ENCODE peak calls at places on chromosomes 4 and X, in nine cellular contexts. One of them, this sample, is unnamed.
A peak's percentile ranks its signal among the peaks of the same experiment; 100 is the strongest.

GRCh38 chrX:119981286-119982070 is 37.9 kb upstream of the NKAP start:
- DNase-seq in CD8-positive, alpha-beta T cell: no peak
- DNase-seq in CD8-positive, alpha-beta memory T cell: no peak
- DNase-seq in cardiac muscle cell: peak; percentile 43
- DNase-seq in lung: no peak
- DNase-seq in brain microvascular endothelial cell: peak; percentile 9
- DNase-seq in heart right ventricle: no peak
- DNase-seq in left lung: no peak
- DNase-seq in suprapubic skin: no peak
- DNase-seq in this sample: no peak

GRCh38 chrX:105488731-105489130 is 268.2 kb upstream of the TEX13A start:
- DNase-seq in heart right ventricle: no peak
- DNase-seq in cardiac muscle cell: peak; percentile 7
- DNase-seq in CD8-positive, alpha-beta T cell: no peak
- DNase-seq in brain microvascular endothelial cell: no peak
- DNase-seq in left lung: no peak
- DNase-seq in suprapubic skin: no peak
- DNase-seq in CD8-positive, alpha-beta memory T cell: no peak
- DNase-seq in lung: no peak
- DNase-seq in this sample: no peak

GRCh38 chr4:99504804-99505502 is 5.9 kb upstream of the C4orf17 start:
- DNase-seq in brain microvascular endothelial cell: no peak
- DNase-seq in left lung: no peak
- DNase-seq in suprapubic skin: no peak
- DNase-seq in heart right ventricle: no peak
- DNase-seq in CD8-positive, alpha-beta memory T cell: no peak
- DNase-seq in CD8-positive, alpha-beta T cell: no peak
- DNase-seq in cardiac muscle cell: no peak
- DNase-seq in lung: no peak
- DNase-seq in this sample: no peak

GRCh38 chr4:132557660-132558059 is 591.4 kb upstream of the PCDH10 start:
- DNase-seq in CD8-positive, alpha-beta T cell: no peak
- DNase-seq in heart right ventricle: no peak
- DNase-seq in suprapubic skin: no peak
- DNase-seq in brain microvascular endothelial cell: no peak
- DNase-seq in left lung: no peak
- DNase-seq in lung: no peak
- DNase-seq in cardiac muscle cell: no peak
- DNase-seq in CD8-positive, alpha-beta memory T cell: no peak
- DNase-seq in this sample: no peak

GRCh38 chr4:179353791-179354190 is 1911.6 kb upstream of the AGA start:
- DNase-seq in cardiac muscle cell: no peak
- DNase-seq in left lung: no peak
- DNase-seq in heart right ventricle: no peak
- DNase-seq in suprapubic skin: no peak
- DNase-seq in brain microvascular endothelial cell: no peak
- DNase-seq in lung: no peak
- DNase-seq in CD8-positive, alpha-beta memory T cell: no peak
- DNase-seq in CD8-positive, alpha-beta T cell: no peak
- DNase-seq in this sample: no peak

GRCh38 chr4:19774690-19775256 is 476.9 kb upstream of the SLIT2 start:
- DNase-seq in CD8-positive, alpha-beta memory T cell: no peak
- DNase-seq in brain microvascular endothelial cell: peak; percentile 24
- DNase-seq in left lung: no peak
- DNase-seq in cardiac muscle cell: no peak
- DNase-seq in lung: no peak
- DNase-seq in heart right ventricle: no peak
- DNase-seq in CD8-positive, alpha-beta T cell: no peak
- DNase-seq in suprapubic skin: no peak
- DNase-seq in this sample: no peak

GRCh38 chr4:79201976-79202375 is 123.9 kb downstream of the NAA11 start:
- DNase-seq in left lung: no peak
- DNase-seq in suprapubic skin: no peak
- DNase-seq in brain microvascular endothelial cell: no peak
- DNase-seq in cardiac muscle cell: no peak
- DNase-seq in CD8-positive, alpha-beta T cell: no peak
- DNase-seq in heart right ventricle: no peak
- DNase-seq in lung: no peak
- DNase-seq in CD8-positive, alpha-beta memory T cell: no peak
- DNase-seq in this sample: no peak

GRCh38 chr4:3270141-3270611 is 21.2 kb downstream of the MSANTD1 start:
- DNase-seq in left lung: peak; percentile 65
- DNase-seq in lung: no peak
- DNase-seq in heart right ventricle: peak; percentile 41
- DNase-seq in brain microvascular endothelial cell: no peak
- DNase-seq in suprapubic skin: peak; percentile 53
- DNase-seq in CD8-positive, alpha-beta memory T cell: no peak
- DNase-seq in cardiac muscle cell: no peak
- DNase-seq in CD8-positive, alpha-beta T cell: no peak
- DNase-seq in this sample: no peak

GRCh38 chrX:119758682-119759332 is 419 bp downstream of the SOWAHD start:
- DNase-seq in lung: no peak
- DNase-seq in CD8-positive, alpha-beta memory T cell: peak; percentile 22
- DNase-seq in suprapubic skin: no peak
- DNase-seq in CD8-positive, alpha-beta T cell: peak; percentile 29
- DNase-seq in brain microvascular endothelial cell: no peak
- DNase-seq in left lung: peak; percentile 87
- DNase-seq in cardiac muscle cell: no peak
- DNase-seq in heart right ventricle: no peak
- DNase-seq in this sample: no peak

GRCh38 chr4:30836231-30836630 is 116.1 kb downstream of the PCDH7 start:
- DNase-seq in left lung: no peak
- DNase-seq in CD8-positive, alpha-beta memory T cell: no peak
- DNase-seq in suprapubic skin: no peak
- DNase-seq in lung: no peak
- DNase-seq in heart right ventricle: no peak
- DNase-seq in brain microvascular endothelial cell: no peak
- DNase-seq in cardiac muscle cell: no peak
- DNase-seq in CD8-positive, alpha-beta T cell: no peak
- DNase-seq in this sample: no peak

GRCh38 chrX:22134681-22135080 is 102.6 kb downstream of the PHEX start:
- DNase-seq in CD8-positive, alpha-beta T cell: no peak
- DNase-seq in cardiac muscle cell: peak; percentile 43
- DNase-seq in left lung: no peak
- DNase-seq in brain microvascular endothelial cell: peak; percentile 70
- DNase-seq in suprapubic skin: no peak
- DNase-seq in heart right ventricle: no peak
- DNase-seq in lung: no peak
- DNase-seq in CD8-positive, alpha-beta memory T cell: no peak
- DNase-seq in this sample: no peak

GRCh38 chr4:122588453-122589238 is 32.2 kb downstream of the IL21 start:
- DNase-seq in cardiac muscle cell: no peak
- DNase-seq in CD8-positive, alpha-beta T cell: no peak
- DNase-seq in brain microvascular endothelial cell: peak; percentile 20
- DNase-seq in lung: no peak
- DNase-seq in heart right ventricle: no peak
- DNase-seq in left lung: no peak
- DNase-seq in suprapubic skin: no peak
- DNase-seq in CD8-positive, alpha-beta memory T cell: no peak
- DNase-seq in this sample: no peak

GRCh38 chr4:159446266-159446976 is 343.5 kb downstream of the RAPGEF2 start:
- DNase-seq in lung: peak; percentile 31
- DNase-seq in heart right ventricle: peak; percentile 59
- DNase-seq in CD8-positive, alpha-beta memory T cell: no peak
- DNase-seq in suprapubic skin: no peak
- DNase-seq in cardiac muscle cell: peak; percentile 85
- DNase-seq in brain microvascular endothelial cell: peak; percentile 52
- DNase-seq in CD8-positive, alpha-beta T cell: no peak
- DNase-seq in left lung: no peak
- DNase-seq in this sample: peak; percentile 15

GRCh38 chr4:119632216-119632615 is 3.6 kb upstream of the PDE5A start:
- DNase-seq in suprapubic skin: no peak
- DNase-seq in left lung: no peak
- DNase-seq in CD8-positive, alpha-beta T cell: no peak
- DNase-seq in cardiac muscle cell: no peak
- DNase-seq in brain microvascular endothelial cell: peak; percentile 39
- DNase-seq in lung: no peak
- DNase-seq in CD8-positive, alpha-beta memory T cell: no peak
- DNase-seq in heart right ventricle: no peak
- DNase-seq in this sample: no peak

GRCh38 chrX:104122829-104123228 is 10.5 kb downstream of the ZCCHC18 start:
- DNase-seq in cardiac muscle cell: no peak
- DNase-seq in suprapubic skin: no peak
- DNase-seq in heart right ventricle: no peak
- DNase-seq in CD8-positive, alpha-beta T cell: peak; percentile 16
- DNase-seq in CD8-positive, alpha-beta memory T cell: no peak
- DNase-seq in lung: no peak
- DNase-seq in left lung: no peak
- DNase-seq in brain microvascular endothelial cell: no peak
- DNase-seq in this sample: no peak

GRCh38 chr4:152938237-152938969 is 2.3 kb downstream of the FHDC1 start:
- DNase-seq in CD8-positive, alpha-beta T cell: no peak
- DNase-seq in suprapubic skin: no peak
- DNase-seq in lung: no peak
- DNase-seq in cardiac muscle cell: no peak
- DNase-seq in left lung: peak; percentile 41
- DNase-seq in brain microvascular endothelial cell: no peak
- DNase-seq in heart right ventricle: no peak
- DNase-seq in CD8-positive, alpha-beta memory T cell: no peak
- DNase-seq in this sample: no peak

GRCh38 chr4:8307126-8307525 is 37.6 kb downstream of the HTRA3 start:
- DNase-seq in cardiac muscle cell: no peak
- DNase-seq in suprapubic skin: peak; percentile 50
- DNase-seq in CD8-positive, alpha-beta T cell: no peak
- DNase-seq in lung: no peak
- DNase-seq in CD8-positive, alpha-beta memory T cell: no peak
- DNase-seq in left lung: peak; percentile 39
- DNase-seq in brain microvascular endothelial cell: no peak
- DNase-seq in heart right ventricle: no peak
- DNase-seq in this sample: no peak

GRCh38 chr4:1624519-1624910 is 59.6 kb downstream of the FAM53A start:
- DNase-seq in left lung: no peak
- DNase-seq in CD8-positive, alpha-beta memory T cell: no peak
- DNase-seq in brain microvascular endothelial cell: no peak
- DNase-seq in heart right ventricle: no peak
- DNase-seq in CD8-positive, alpha-beta T cell: no peak
- DNase-seq in cardiac muscle cell: no peak
- DNase-seq in lung: no peak
- DNase-seq in suprapubic skin: no peak
- DNase-seq in this sample: no peak

GRCh38 chr4:169271692-169272007 is 894 bp upstream of the SH3RF1 start:
- DNase-seq in left lung: no peak
- DNase-seq in suprapubic skin: no peak
- DNase-seq in CD8-positive, alpha-beta T cell: no peak
- DNase-seq in CD8-positive, alpha-beta memory T cell: no peak
- DNase-seq in lung: no peak
- DNase-seq in cardiac muscle cell: no peak
- DNase-seq in heart right ventricle: no peak
- DNase-seq in brain microvascular endothelial cell: no peak
- DNase-seq in this sample: no peak

GRCh38 chr4:146342600-146343192 is 128.4 kb downstream of the REELD1 start:
- DNase-seq in suprapubic skin: no peak
- DNase-seq in left lung: no peak
- DNase-seq in heart right ventricle: no peak
- DNase-seq in CD8-positive, alpha-beta memory T cell: no peak
- DNase-seq in cardiac muscle cell: peak; percentile 68
- DNase-seq in brain microvascular endothelial cell: peak; percentile 39
- DNase-seq in lung: no peak
- DNase-seq in CD8-positive, alpha-beta T cell: no peak
- DNase-seq in this sample: no peak

GRCh38 chr4:36303430-36304137 is 22.2 kb downstream of the DTHD1 start:
- DNase-seq in suprapubic skin: no peak
- DNase-seq in lung: no peak
- DNase-seq in brain microvascular endothelial cell: no peak
- DNase-seq in CD8-positive, alpha-beta T cell: no peak
- DNase-seq in CD8-positive, alpha-beta memory T cell: no peak
- DNase-seq in left lung: no peak
- DNase-seq in heart right ventricle: no peak
- DNase-seq in cardiac muscle cell: no peak
- DNase-seq in this sample: no peak
- H3K27ac ChIP-seq in suprapubic skin: no peak overlapping the region
- H3K27ac ChIP-seq in lung: no peak overlapping the region
- H3K27ac ChIP-seq in brain microvascular endothelial cell: no peak overlapping the region
- H3K27ac ChIP-seq in CD8-positive, alpha-beta T cell: no peak overlapping the region
- H3K27ac ChIP-seq in CD8-positive, alpha-beta memory T cell: no peak overlapping the region
- H3K27ac ChIP-seq in left lung: no peak overlapping the region
- H3K27ac ChIP-seq in heart right ventricle: no peak overlapping the region
- H3K27ac ChIP-seq in cardiac muscle cell: no peak overlapping the region
- H3K27ac ChIP-seq in this sample: no peak overlapping the region

GRCh38 chrX:71935542-71935941 is 24.9 kb downstream of the NHSL2 start:
- DNase-seq in suprapubic skin: no peak
- DNase-seq in CD8-positive, alpha-beta T cell: no peak
- DNase-seq in heart right ventricle: peak; percentile 6
- DNase-seq in lung: no peak
- DNase-seq in left lung: no peak
- DNase-seq in brain microvascular endothelial cell: no peak
- DNase-seq in CD8-positive, alpha-beta memory T cell: no peak
- DNase-seq in cardiac muscle cell: no peak
- DNase-seq in this sample: peak; percentile 50
- H3K27ac ChIP-seq in suprapubic skin: no peak overlapping the region
- H3K27ac ChIP-seq in CD8-positive, alpha-beta T cell: no peak overlapping the region
- H3K27ac ChIP-seq in heart right ventricle: no peak overlapping the region
- H3K27ac ChIP-seq in lung: no peak overlapping the region
- H3K27ac ChIP-seq in left lung: no peak overlapping the region
- H3K27ac ChIP-seq in brain microvascular endothelial cell: no peak overlapping the region
- H3K27ac ChIP-seq in CD8-positive, alpha-beta memory T cell: no peak overlapping the region
- H3K27ac ChIP-seq in cardiac muscle cell: no peak overlapping the region
- H3K27ac ChIP-seq in this sample: no peak overlapping the region

DNA sequence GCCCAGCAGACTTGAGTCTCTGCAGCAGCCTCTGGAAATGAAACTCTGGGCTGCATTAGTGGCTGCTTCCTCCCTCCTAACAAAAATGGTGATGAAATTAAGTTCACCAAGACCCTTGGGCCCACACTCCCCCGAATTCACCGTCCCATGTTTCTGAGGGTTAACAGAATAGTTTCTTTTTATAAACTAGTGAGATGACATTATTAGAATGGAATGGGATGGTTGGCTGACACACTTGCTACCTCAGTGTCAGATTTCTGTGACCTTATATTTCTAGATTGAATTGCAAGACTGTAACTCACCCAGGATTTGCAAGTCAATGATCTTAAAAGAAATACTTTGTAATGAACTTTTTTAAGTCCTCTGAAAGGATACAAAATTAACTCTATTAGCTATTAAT is 127.1 kb downstream of the SHROOM3 start:
- DNase-seq in cardiac muscle cell: peak; percentile 38
- DNase-seq in brain microvascular endothelial cell: peak; percentile 68
- DNase-seq in CD8-positive, alpha-beta T cell: no peak
- DNase-seq in heart right ventricle: no peak
- DNase-seq in suprapubic skin: no peak
- DNase-seq in lung: no peak
- DNase-seq in left lung: no peak
- DNase-seq in CD8-positive, alpha-beta memory T cell: no peak
- DNase-seq in this sample: no peak
- H3K27ac ChIP-seq in cardiac muscle cell: no peak overlapping the region
- H3K27ac ChIP-seq in brain microvascular endothelial cell: peak overlapping the region; percentile 61
- H3K27ac ChIP-seq in CD8-positive, alpha-beta T cell: no peak overlapping the region
- H3K27ac ChIP-seq in heart right ventricle: peak overlapping the region; percentile 68
- H3K27ac ChIP-seq in suprapubic skin: no peak overlapping the region
- H3K27ac ChIP-seq in lung: peak overlapping the region; percentile 72
- H3K27ac ChIP-seq in left lung: no peak overlapping the region
- H3K27ac ChIP-seq in CD8-positive, alpha-beta memory T cell: no peak overlapping the region
- H3K27ac ChIP-seq in this sample: no peak overlapping the region

DNA sequence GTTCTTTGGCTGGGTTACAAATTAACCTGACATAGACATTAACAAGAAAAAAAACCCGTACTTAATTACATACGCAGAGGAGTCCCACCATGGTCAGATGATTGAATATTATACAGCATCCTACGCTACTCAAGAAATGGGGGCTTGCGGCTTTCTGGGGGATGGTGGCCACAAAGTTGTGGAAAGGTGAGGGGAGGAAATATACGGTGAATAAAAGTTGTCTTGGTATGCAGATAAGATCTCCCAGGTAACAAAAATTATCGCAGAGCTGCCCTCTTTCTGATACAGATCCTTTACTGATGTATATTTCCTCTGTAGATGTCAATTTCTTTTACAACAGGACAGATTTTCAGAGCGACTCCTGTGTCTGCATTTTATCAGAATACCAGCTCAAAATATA is 890 bp downstream of the DCAF16 start:
- DNase-seq in left lung: no peak
- DNase-seq in CD8-positive, alpha-beta memory T cell: no peak
- DNase-seq in suprapubic skin: no peak
- DNase-seq in heart right ventricle: no peak
- DNase-seq in brain microvascular endothelial cell: no peak
- DNase-seq in lung: no peak
- DNase-seq in CD8-positive, alpha-beta T cell: peak; percentile 23
- DNase-seq in cardiac muscle cell: no peak
- DNase-seq in this sample: no peak
- H3K27ac ChIP-seq in left lung: peak overlapping the region; percentile 97
- H3K27ac ChIP-seq in CD8-positive, alpha-beta memory T cell: peak overlapping the region; percentile 98
- H3K27ac ChIP-seq in suprapubic skin: peak overlapping the region; percentile 94
- H3K27ac ChIP-seq in heart right ventricle: peak overlapping the region; percentile 97
- H3K27ac ChIP-seq in brain microvascular endothelial cell: no peak overlapping the region
- H3K27ac ChIP-seq in lung: peak overlapping the region; percentile 55
- H3K27ac ChIP-seq in CD8-positive, alpha-beta T cell: peak overlapping the region; percentile 88
- H3K27ac ChIP-seq in cardiac muscle cell: peak overlapping the region; percentile 99
- H3K27ac ChIP-seq in this sample: peak overlapping the region; percentile 21